ENCODE peak calls at places on chromosomes 3 and 15, in six cellular contexts. B is brain microvascular endothelial cell, F is suprapubic skin, U is fibroblast of lung, J is adrenal gland, T is PC-3. D is an unnamed sample. For H3K36me3, the result is how much of the 10 kb centered on the place peaks cover.

GRCh38 chr3:122941233-122942206 is 86.0 kb downstream of the SEMA5B start:
- DNase-seq in U (no peak), J (no peak), F (no peak), B (no peak), T (no peak), D (no peak)

GRCh38 chr3:156140196-156140595 is 19.8 kb downstream of the KCNAB1 start:
- DNase-seq in B (no peak), T (no peak), J (no peak), F (no peak), U (no peak), D (no peak)

GRCh38 chr3:113897373-113897777 is 50.4 kb upstream of the ZDHHC23 start:
- DNase-seq in J (no peak), T (peak), B (no peak), F (no peak), U (no peak), D (no peak)

GRCh38 chr3:52833202-52833601 is 1.6 kb downstream of the MUSTN1 start:
- DNase-seq in U (no peak), B (no peak), F (no peak), T (no peak), J (no peak), D (no peak)

GRCh38 chr15:80803580-80804525 is 24.7 kb downstream of the CEMIP start:
- DNase-seq in B (no peak), U (no peak), T (no peak), F (no peak), J (no peak), D (no peak)

GRCh38 chr15:72113347-72114031 is 4.5 kb downstream of the MYO9A start:
- DNase-seq in T (no peak), U (no peak), B (no peak), J (no peak), F (no peak), D (no peak)

GRCh38 chr15:34701536-34701935 is 53.3 kb downstream of the GJD2 start:
- DNase-seq in B (no peak), F (no peak), J (no peak), U (no peak), T (no peak), D (no peak)

GRCh38 chr15:55959744-55960143 is 33.7 kb downstream of the NEDD4 start:
- DNase-seq in T (no peak), B (no peak), U (no peak), F (no peak), J (no peak), D (no peak)

GRCh38 chr3:109278546-109278945 is 37.8 kb downstream of the DPPA2 start:
- DNase-seq in B (no peak), T (no peak), U (no peak), J (no peak), F (no peak), D (no peak)

GRCh38 chr3:9422712-9423424 is 25.5 kb downstream of the SETD5 start:
- DNase-seq in U (peak), F (peak), T (peak), J (peak), B (peak), D (peak)

GRCh38 chr15:29089731-29090616 is 179.6 kb downstream of the NSMCE3 start:
- DNase-seq in T (no peak), J (no peak), F (no peak), U (peak), B (no peak), D (no peak)

GRCh38 chr3:196127308-196128040 is 45.6 kb upstream of the TFRC start:
- DNase-seq in J (no peak), F (no peak), T (no peak), B (no peak), U (no peak), D (no peak)

GRCh38 chr3:67551366-67552016 is 102.9 kb downstream of the SUCLG2 start:
- DNase-seq in T (no peak), B (no peak), J (no peak), U (no peak), F (no peak), D (no peak)

GRCh38 chr3:30893678-30894325 is 659 bp downstream of the GADL1 start:
- DNase-seq in U (no peak), B (no peak), J (no peak), T (peak), F (no peak), D (no peak)

GRCh38 chr15:83144771-83145170 is 37.3 kb downstream of the TM6SF1 start:
- DNase-seq in B (no peak), U (no peak), F (no peak), J (no peak), T (no peak), D (no peak)

GRCh38 chr3:100184960-100185566 is 70.8 kb upstream of the FILIP1L start:
- DNase-seq in T (no peak), U (peak), J (no peak), B (no peak), F (no peak), D (no peak)

GRCh38 chr15:34154725-34155204 is 52.9 kb downstream of the PGBD4 start:
- DNase-seq in F (no peak), J (no peak), B (peak), U (no peak), T (peak), D (no peak)

GRCh38 chr3:113021471-113021870 is 30.7 kb downstream of the GTPBP8 start:
- DNase-seq in F (no peak), T (no peak), U (no peak), B (no peak), J (no peak), D (no peak)

GRCh38 chr3:177134811-177135210 is 62.5 kb downstream of the TBL1XR1 start:
- DNase-seq in J (no peak), B (no peak), F (no peak), T (no peak), U (no peak), D (no peak)

GRCh38 chr3:121667333-121667732 is 6.6 kb upstream of the HCLS1 start:
- DNase-seq in U (no peak), J (no peak), T (no peak), F (no peak), B (no peak), D (no peak)

GRCh38 chr3:117719316-117719926 is 1009.8 kb downstream of the TUSC7 start:
- DNase-seq in B (no peak), U (peak), F (no peak), T (peak), J (no peak), D (no peak)

GRCh38 chr15:70308011-70308761 is 210.5 kb upstream of the TLE3 start:
- DNase-seq in T (no peak), F (no peak), B (no peak), J (no peak), U (no peak), D (no peak)

GRCh38 chr3:38085943-38086324 is 46.9 kb downstream of the DLEC1 start:
- DNase-seq in T (no peak), B (no peak), F (no peak), J (no peak), U (no peak), D (no peak)

GRCh38 chr3:130508970-130509369 is 8.0 kb upstream of the COL6A6 start:
- DNase-seq in B (no peak), J (peak), U (peak), T (no peak), F (no peak), D (no peak)

GRCh38 chr3:64190517-64191515 is 34.5 kb downstream of the PRICKLE2 start:
- DNase-seq in T (peak), F (no peak), J (no peak), U (peak), B (peak), D (no peak)

GRCh38 chr15:29945943-29946591 is 123.8 kb upstream of the TJP1 start:
- DNase-seq in F (no peak), T (no peak), U (peak), B (no peak), J (no peak), D (no peak)

GRCh38 chr3:113405180-113405579 is 36.1 kb downstream of the CFAP44 start:
- DNase-seq in B (peak), U (peak), F (no peak), T (peak), J (no peak), D (no peak)

GRCh38 chr3:14514323-14514720 is 25.8 kb downstream of the GRIP2 start:
- DNase-seq in F (peak), U (no peak), J (no peak), T (no peak), B (no peak), D (no peak)

GRCh38 chr3:163058190-163058854 is 1561.7 kb downstream of the OTOL1 start:
- DNase-seq in F (no peak), J (peak), T (no peak), B (no peak), U (peak), D (no peak)

GRCh38 chr3:112685435-112685834 is 44.5 kb upstream of the CCDC80 start:
- DNase-seq in F (no peak), J (no peak), B (peak), T (peak), U (peak), D (no peak)

GRCh38 chr3:139574026-139574947 is 34.7 kb upstream of the RBP1 start:
- DNase-seq in B (no peak), J (peak), F (no peak), T (no peak), U (no peak), D (no peak)

GRCh38 chr15:77659350-77660321 is 26.9 kb upstream of the LINGO1 start:
- DNase-seq in J (peak), B (peak), T (peak), F (no peak), U (peak), D (no peak)

GRCh38 chr3:15299036-15299435 is 33.4 kb downstream of the SH3BP5 start:
- DNase-seq in U (no peak), B (no peak), F (peak), T (no peak), J (peak), D (no peak)

GRCh38 chr3:184176377-184177330 is 2.0 kb downstream of the AP2M1 start:
- DNase-seq in U (peak), J (peak), T (peak), F (no peak), B (peak), D (peak)

GRCh38 chr15:78712797-78713515 is 71.9 kb upstream of the CHRNB4 start:
- DNase-seq in U (no peak), T (no peak), B (no peak), F (no peak), J (no peak), D (no peak)

GRCh38 chr15:64016257-64016656 is 30.0 kb downstream of the DAPK2 start:
- DNase-seq in B (no peak), F (no peak), T (no peak), J (no peak), U (no peak), D (no peak)

GRCh38 chr3:134342269-134342668 is 32.0 kb downstream of the AMOTL2 start:
- DNase-seq in T (no peak), U (no peak), J (no peak), B (no peak), F (no peak), D (peak)

GRCh38 chr3:12797124-12797891 is 828 bp downstream of the CAND2 start:
- DNase-seq in T (no peak), F (no peak), B (no peak), U (no peak), J (no peak), D (no peak)
- H3K4me3 ChIP-seq in T (no peak), F (peak), B (peak), U (peak), J (no peak), D (peak)

DNA sequence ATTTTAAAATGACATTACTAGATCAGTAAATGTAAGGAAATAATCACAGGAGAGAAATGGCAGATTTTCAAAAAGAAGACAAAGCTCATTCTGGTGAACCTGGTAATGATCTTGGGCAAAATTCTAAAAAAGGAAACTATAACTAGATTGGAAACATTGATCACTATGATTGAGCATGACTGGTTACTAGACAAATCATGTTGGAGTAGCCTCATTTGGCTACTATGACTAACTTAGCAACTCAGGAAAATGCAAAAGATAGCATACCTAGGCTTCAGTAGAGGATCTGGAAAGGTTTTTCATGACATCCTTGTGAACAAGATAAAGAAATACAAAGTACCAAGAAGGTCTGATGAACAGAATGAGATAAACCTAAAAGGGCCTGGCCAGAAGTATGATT is 7.6 kb upstream of the TMF1 start:
- DNase-seq in T (no peak), J (no peak), B (no peak), U (no peak), F (no peak), D (no peak)
- H3K27ac ChIP-seq in T (no peak), J (no peak), B (no peak), U (no peak), F (no peak), D (no peak)

GRCh38 chr15:100680726-100681125 is 78.3 kb downstream of the ASB7 start:
- DNase-seq in F (no peak), T (no peak), B (no peak), U (no peak), J (peak), D (no peak)
- H3K36me3 ChIP-seq in F (under half), T (under half), B (under half), U (under half), J (under half), D (under half)

GRCh38 chr3:102533784-102534183 is 99.0 kb downstream of the ZPLD1 start:
- DNase-seq in T (no peak), F (no peak), B (no peak), J (no peak), U (no peak), D (no peak)

GRCh38 chr3:102529452-102529851 is 94.6 kb downstream of the ZPLD1 start:
- DNase-seq in F (no peak), J (no peak), B (no peak), T (peak), U (peak), D (no peak)

GRCh38 chr3:102532901-102533300 is 98.1 kb downstream of the ZPLD1 start:
- DNase-seq in T (no peak), B (peak), U (peak), J (no peak), F (no peak), D (no peak)

GRCh38 chr3:102530443-102531195 is 95.8 kb downstream of the ZPLD1 start:
- DNase-seq in J (no peak), B (peak), U (peak), T (peak), F (no peak), D (no peak)

DNA sequence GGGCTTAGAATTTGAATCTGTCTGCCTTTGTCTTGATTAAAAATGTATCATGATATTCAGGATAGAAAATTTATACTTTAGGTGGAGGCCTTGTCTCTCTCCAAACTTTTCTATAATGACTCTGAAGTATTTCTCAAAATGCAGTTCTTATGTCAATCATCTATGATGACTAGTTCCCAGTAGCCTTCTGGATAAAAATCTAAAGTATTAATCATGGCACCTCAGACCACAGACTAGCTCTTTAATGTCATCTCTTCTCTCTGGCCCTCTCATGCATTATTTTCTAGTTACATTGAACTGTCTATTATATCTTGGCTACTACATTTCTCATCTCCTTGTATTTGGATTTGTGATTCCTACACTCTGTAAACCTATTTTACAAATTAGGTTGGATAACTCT is 96.9 kb downstream of the ZPLD1 start:
- DNase-seq in F (no peak), U (no peak), B (no peak), J (no peak), T (peak), D (no peak)
- H3K4me3 ChIP-seq in F (no peak), U (no peak), B (no peak), J (no peak), T (no peak), D (no peak)

GRCh38 chr3:44056446-44057240 is 185.0 kb upstream of the TOPAZ1 start:
- DNase-seq in B (no peak), U (no peak), J (no peak), F (no peak), T (no peak), D (no peak)
- H3K27ac ChIP-seq in B (no peak), U (no peak), J (no peak), F (no peak), T (no peak), D (no peak)

DNA sequence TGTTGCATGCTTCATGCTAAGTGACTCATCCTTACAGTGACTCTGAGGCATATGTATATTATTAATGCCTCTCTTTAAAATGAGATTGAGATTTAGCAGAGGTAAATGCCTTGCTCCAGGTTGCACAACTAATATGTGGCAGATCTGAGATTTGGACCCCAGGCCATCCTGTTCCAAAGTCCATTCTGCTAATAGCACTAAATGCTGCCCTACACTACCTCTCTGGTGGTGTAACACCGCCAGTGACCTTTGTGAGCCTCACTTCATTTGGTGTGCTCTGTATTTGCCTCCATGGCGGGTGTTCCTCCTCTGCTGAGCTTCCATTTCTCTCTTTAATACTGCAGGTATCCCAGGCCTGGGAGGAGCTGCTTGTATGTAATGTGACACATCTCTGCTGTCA is 50.4 kb downstream of the GPR171 start:
- DNase-seq in B (no peak), F (no peak), T (no peak), J (no peak), U (no peak), D (no peak)
- H3K36me3 ChIP-seq in B (under half), F (under half), T (under half), J (under half), U (under half), D (under half)

GRCh38 chr15:42549052-42549491 is 434 bp downstream of the HAUS2 start:
- DNase-seq in T (peak), J (no peak), B (peak), F (no peak), U (peak), D (no peak)
- H3K4me3 ChIP-seq in T (peak), J (peak), B (peak), F (peak), U (peak), D (peak)

D was measured in ascending aorta.